ENCODE peak calls at places on chromosomes 7 and 10, in four cellular contexts. S is GM23248, J is H1, H is endothelial cell of umbilical vein. M is an unnamed sample. For H3K9me3, the result is how much of the 10 kb centered on the place peaks cover.

GRCh38 chr10:124095096-124095495 is 1.7 kb upstream of the CHST15 start:
- DNase-seq in H (peak), S (no peak), J (no peak), M (no peak)

GRCh38 chr10:101879456-101880189 is 36.0 kb upstream of the KCNIP2 start:
- DNase-seq in S (peak), H (no peak), J (no peak), M (no peak)

GRCh38 chr10:116769368-116769767 is 27.0 kb upstream of the HSPA12A start:
- DNase-seq in H (no peak), J (no peak), S (no peak), M (no peak)

GRCh38 chr10:114266521-114266920 is 27.5 kb downstream of the VWA2 start:
- DNase-seq in H (peak), S (peak), J (no peak), M (peak)

GRCh38 chr10:102988404-102989314 is 70.6 kb downstream of the CNNM2 start:
- DNase-seq in H (no peak), J (no peak), S (no peak), M (peak)

GRCh38 chr7:149871576-149871975 is 2.2 kb upstream of the ATP6V0E2 start:
- DNase-seq in H (no peak), J (no peak), S (no peak), M (no peak)

GRCh38 chr7:4265056-4265455 is 417.0 kb upstream of the FOXK1 start:
- DNase-seq in H (no peak), J (no peak), S (no peak), M (no peak)

GRCh38 chr7:138328215-138328614 is 131.8 kb upstream of the TRIM24 start:
- DNase-seq in S (no peak), J (no peak), H (no peak), M (no peak)

GRCh38 chr7:46432666-46433065 is 511.6 kb upstream of the IGFBP3 start:
- DNase-seq in H (no peak), S (peak), J (no peak), M (peak)

GRCh38 chr7:29109356-29109755 is 37.0 kb downstream of the CPVL start:
- DNase-seq in S (no peak), J (no peak), H (no peak), M (no peak)

GRCh38 chr10:49564461-49565009 is 25.6 kb upstream of the ERCC6 start:
- DNase-seq in H (no peak), J (no peak), S (peak), M (no peak)

GRCh38 chr10:125160856-125161569 is 650 bp upstream of the CTBP2 start:
- DNase-seq in H (peak), J (peak), S (peak), M (peak)

GRCh38 chr7:126696639-126697038 is 556.1 kb downstream of the GRM8 start:
- DNase-seq in H (no peak), S (no peak), J (no peak), M (no peak)

GRCh38 chr7:103296901-103297836 is at the start of gene PMPCB:
- DNase-seq in S (peak), H (peak), J (peak), M (peak)

GRCh38 chr7:151252961-151253691 is 4.6 kb upstream of the SMARCD3 start:
- DNase-seq in J (no peak), H (no peak), S (no peak), M (no peak)

GRCh38 chr7:121395494-121395960 is 581 bp downstream of the FAM3C start:
- DNase-seq in S (peak), H (peak), J (no peak), M (peak)

GRCh38 chr10:114206902-114207301 is 27.7 kb downstream of the TDRD1 start:
- DNase-seq in S (no peak), J (no peak), H (no peak), M (no peak)

GRCh38 chr7:4766666-4767530 is 8.5 kb upstream of the AP5Z1 start:
- DNase-seq in H (no peak), J (no peak), S (no peak), M (peak)

GRCh38 chr10:32893431-32893830 is 64.6 kb downstream of the ITGB1 start:
- DNase-seq in J (peak), S (peak), H (no peak), M (no peak)

GRCh38 chr7:157660971-157661610 is 324.3 kb downstream of the DNAJB6 start:
- DNase-seq in J (no peak), H (no peak), S (no peak), M (no peak)
- H3K9me3 ChIP-seq in J (under half), H (under half), S (under half), M (under half)

GRCh38 chr10:88881922-88882645 is 2.0 kb downstream of the STAMBPL1 start:
- DNase-seq in H (peak), J (no peak), S (no peak), M (no peak)
- H2AFZ ChIP-seq in H (no peak), J (no peak), S (peak), M (no peak)

GRCh38 chr7:105715528-105715927 is 134.2 kb upstream of the EFCAB10 start:
- DNase-seq in H (no peak), J (no peak), S (no peak), M (no peak)

GRCh38 chr7:105713488-105714465 is 132.5 kb upstream of the EFCAB10 start:
- DNase-seq in H (no peak), S (peak), J (no peak), M (no peak)

GRCh38 chr7:105707967-105708580 is 126.8 kb upstream of the EFCAB10 start:
- DNase-seq in J (no peak), H (peak), S (no peak), M (no peak)

GRCh38 chr7:105708681-105709080 is 127.4 kb upstream of the EFCAB10 start:
- DNase-seq in J (no peak), S (no peak), H (no peak), M (no peak)

GRCh38 chr7:105711726-105712402 is 130.6 kb upstream of the EFCAB10 start:
- DNase-seq in J (no peak), S (no peak), H (no peak), M (no peak)
- H3K9me3 ChIP-seq in J (under half), S (under half), H (under half), M (under half)

GRCh38 chr10:126233721-126234120 is 154.6 kb downstream of the ADAM12 start:
- DNase-seq in H (no peak), S (no peak), J (no peak), M (no peak)
- H2AFZ ChIP-seq in H (no peak), S (no peak), J (no peak), M (no peak)

GRCh38 chr10:105538933-105539332 is 897.8 kb downstream of the SORCS3 start:
- DNase-seq in H (no peak), J (peak), S (no peak), M (no peak)
- H3K9me3 ChIP-seq in H (under half), J (under half), S (under half), M (under half)

GRCh38 chr7:36118344-36118743 is 34.7 kb upstream of the EEPD1 start:
- DNase-seq in H (no peak), S (no peak), J (no peak), M (no peak)

GRCh38 chr7:36114355-36114754 is 38.7 kb upstream of the EEPD1 start:
- DNase-seq in S (no peak), J (no peak), H (no peak), M (no peak)

GRCh38 chr7:36117201-36117840 is 35.7 kb upstream of the EEPD1 start:
- DNase-seq in J (no peak), H (no peak), S (peak), M (no peak)

GRCh38 chr7:36115448-36116321 is 37.4 kb upstream of the EEPD1 start:
- DNase-seq in J (no peak), H (peak), S (peak), M (peak)

DNA sequence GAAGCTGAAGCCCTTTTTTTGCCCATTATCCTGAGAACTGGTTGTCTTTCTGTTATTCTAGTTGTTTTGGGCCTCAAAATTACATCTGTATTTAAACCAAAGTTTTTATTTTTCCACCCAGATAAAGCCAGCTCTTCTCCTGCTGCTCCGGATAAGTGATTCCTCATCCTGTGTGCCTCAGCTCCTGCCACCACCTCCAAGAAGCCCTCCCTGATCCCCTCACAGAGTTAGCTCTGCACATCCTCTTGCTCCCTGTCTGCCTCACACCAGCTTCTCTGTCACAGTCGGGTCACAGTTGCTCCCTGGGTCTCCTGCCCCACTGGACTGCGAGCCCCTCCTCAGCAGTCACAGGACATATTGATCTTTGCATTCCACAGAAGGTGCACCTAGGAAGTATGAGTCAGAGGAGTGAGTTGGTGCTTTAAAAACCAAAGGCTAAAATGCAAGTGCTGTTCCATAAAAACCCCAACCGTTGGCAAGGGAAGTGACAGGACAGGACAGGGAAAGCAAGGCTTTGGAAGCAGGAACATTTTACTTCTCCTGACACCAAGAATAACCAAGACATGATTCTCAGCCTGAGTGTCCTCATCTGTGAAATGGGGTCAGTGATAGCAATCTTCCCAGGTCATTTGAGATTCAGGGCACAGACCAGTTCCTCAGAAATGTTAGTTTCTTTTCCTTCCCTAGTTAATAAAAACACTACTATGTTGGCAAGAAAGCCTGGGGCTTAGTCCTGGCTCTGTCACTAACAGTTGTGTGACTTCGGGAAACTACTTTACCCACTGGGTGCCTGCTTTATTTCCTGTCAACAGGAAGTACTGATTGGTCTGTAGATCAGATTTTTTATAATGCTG is 36.5 kb upstream of the EEPD1 start:
- DNase-seq in S (peak), H (no peak), J (no peak), M (no peak)
- H2AFZ ChIP-seq in S (peak), H (no peak), J (peak), M (no peak)

DNA sequence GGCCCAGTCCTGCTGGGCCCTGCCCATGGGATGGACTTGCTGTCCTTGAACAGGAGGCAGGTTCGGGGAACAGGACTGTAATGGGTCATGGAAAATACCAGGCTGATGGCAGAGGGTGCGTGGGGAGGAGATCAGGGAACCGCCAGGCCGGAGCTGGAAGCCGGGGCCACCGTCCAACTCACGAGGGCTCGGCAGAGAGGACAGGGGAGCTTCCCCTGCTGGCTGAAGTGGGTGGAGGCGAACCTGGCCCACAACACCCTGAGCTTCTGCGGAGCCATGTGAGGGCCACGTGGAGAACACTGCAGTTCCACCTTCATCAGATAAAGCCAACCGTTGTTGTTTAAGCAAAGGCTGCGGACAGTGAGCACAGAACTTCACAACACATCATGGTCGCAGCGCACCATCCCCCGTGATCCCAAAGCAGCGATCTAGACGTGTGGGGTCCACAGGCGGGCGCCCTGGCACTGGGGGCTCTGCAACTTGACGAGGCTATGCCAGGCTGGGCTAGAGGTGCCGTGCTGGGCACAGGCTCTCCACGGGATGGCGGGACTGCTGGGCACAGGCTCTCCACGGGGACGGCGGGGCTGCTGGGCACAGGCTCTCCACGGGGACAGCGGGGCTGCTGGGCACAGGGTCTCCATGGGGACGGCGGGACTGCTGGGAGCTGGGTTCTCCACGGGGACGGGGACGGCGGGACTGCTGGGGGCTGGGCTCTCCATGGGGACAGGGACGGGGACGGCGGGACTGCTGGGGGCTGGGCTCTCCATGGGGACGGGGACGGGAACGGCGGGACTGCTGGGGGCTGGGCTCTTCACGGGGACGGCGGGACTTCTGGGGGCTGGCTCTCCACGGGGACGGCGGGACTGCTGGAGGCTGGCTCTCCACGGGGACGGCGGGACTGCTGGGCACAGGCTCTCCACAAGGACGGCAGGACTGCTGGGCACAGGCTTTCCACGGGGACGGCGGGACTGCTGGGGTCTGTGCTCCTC is 473.4 kb downstream of the DNAJB6 start:
- DNase-seq in S (no peak), J (no peak), H (no peak), M (no peak)
- H3K9me3 ChIP-seq in S (under half), J (under half), H (under half), M (under half)

DNA sequence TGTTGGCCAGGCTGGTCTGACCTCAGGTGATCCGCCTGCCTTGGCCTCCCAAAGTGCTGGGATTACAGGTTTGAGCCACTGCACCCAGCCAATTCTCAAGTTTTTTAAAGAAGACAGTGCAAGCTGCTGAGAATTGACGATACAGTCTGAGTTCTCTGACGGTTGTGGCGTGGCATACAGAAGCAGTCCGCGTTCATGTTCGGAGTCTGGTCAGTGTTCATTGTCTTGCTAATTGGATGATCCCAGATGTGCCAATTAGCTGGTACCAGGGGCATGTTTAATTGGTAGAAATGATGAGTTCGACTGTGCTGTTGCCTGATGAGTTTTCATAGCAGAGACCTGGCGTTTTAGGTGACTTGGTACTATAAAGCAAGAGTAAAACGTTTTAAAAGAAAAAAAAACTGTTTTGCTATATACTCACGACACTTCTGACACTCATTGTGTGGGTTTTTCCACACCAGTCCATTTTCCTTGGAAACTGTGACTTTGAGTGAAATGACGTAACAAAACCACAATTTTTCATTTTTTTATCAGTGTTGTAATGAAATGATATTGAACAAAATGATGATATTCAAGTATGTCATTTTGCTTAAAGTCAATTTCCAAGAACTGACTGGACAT is 32.3 kb downstream of the CAMK1D start:
- DNase-seq in J (no peak), H (no peak), S (no peak), M (no peak)
- H2AFZ ChIP-seq in J (no peak), H (no peak), S (no peak), M (no peak)

GRCh38 chr7:158161194-158161593 is 426.4 kb downstream of the PTPRN2 start:
- DNase-seq in S (no peak), J (no peak), H (no peak), M (no peak)

GRCh38 chr7:158160199-158160598 is 427.4 kb downstream of the PTPRN2 start:
- DNase-seq in S (no peak), H (no peak), J (no peak), M (peak)

DNA sequence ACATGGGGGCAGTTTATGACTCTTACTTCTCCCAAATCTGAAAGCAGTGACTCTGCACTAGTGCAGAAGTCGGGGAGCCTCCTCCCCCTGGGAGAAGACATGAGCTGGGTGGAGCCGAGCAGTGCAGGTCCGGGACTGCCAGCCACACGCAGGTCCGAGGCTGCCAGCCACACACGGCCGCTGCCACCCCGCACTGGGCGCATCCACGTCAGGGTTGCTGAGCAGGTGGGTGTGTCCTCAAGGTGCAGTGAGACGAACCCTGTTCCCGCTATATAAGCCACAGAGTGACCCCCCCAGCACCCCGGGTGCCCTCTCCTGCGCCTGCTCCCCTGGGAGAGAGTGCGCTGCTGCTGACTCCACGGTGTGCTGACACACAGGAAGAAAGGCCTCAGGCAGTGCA is 430.2 kb downstream of the PTPRN2 start:
- DNase-seq in S (no peak), H (no peak), J (no peak), M (no peak)
- H3K9me3 ChIP-seq in S (under half), H (under half), J (under half), M (under half)

DNA sequence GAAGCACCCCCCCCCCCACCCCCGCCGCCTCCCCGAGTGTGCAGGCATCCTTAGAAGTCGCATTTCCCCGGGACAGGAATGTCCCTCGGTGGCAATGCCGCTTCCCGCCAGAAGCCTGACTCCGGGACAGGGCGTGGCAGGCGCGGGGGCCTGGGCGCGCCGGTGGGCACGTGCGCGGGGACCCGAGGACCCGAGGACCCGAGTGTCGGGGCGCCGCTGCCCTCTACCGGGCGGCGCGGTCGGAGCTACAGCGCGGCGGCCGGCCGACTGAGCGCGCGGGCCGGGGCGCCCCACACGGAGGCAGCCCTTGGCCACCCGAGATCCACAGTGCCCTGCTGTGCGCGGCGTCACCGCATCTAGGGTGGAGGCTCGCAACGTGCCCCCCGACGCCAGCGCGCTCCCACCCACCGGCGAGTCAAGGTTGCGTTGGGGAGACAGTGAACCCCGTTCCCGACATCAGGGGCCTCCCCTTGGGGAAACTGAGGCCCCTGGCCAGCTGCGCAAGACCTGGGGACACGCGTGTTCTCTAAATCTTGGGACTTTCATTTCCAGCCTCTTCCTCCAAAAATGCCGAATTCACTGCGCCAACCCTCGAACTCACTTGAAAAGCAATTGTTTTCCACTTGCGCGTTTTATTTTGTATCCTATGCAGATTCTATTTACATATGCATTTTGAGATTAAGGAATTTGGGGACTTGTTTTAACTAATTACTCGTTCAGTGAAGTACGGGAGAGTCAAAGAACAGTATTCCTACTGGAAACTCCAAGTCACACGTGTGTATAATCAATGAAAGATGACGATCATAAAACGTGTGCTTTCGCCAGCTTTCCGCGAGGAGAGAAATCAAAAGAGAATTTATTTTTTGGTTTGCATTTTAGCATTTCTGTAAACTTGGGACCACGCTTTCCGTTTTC is 3.1 kb upstream of the CUX1 start:
- DNase-seq in S (peak), H (peak), J (no peak), M (peak)
- H2AFZ ChIP-seq in S (peak), H (peak), J (no peak), M (peak)